ENCODE peak calls at places on chromosomes 3 and 15, in four cellular contexts. One of them, this sample, is unnamed.

GRCh38 chr3:112610121-112610520 is 30.8 kb downstream of the CCDC80 start:
- DNase-seq in CD4-positive, CD25-positive, alpha-beta regulatory T cell: no peak
- DNase-seq in left colon: no peak
- DNase-seq in OCI-LY7: no peak
- DNase-seq in this sample: no peak

GRCh38 chr3:25433868-25434267 is 5.8 kb downstream of the RARB start:
- DNase-seq in OCI-LY7: no peak
- DNase-seq in left colon: no peak
- DNase-seq in CD4-positive, CD25-positive, alpha-beta regulatory T cell: no peak
- DNase-seq in this sample: no peak

GRCh38 chr15:31261266-31262142 is 65.1 kb upstream of the KLF13 start:
- DNase-seq in CD4-positive, CD25-positive, alpha-beta regulatory T cell: no peak
- DNase-seq in left colon: peak; percentile 55
- DNase-seq in OCI-LY7: no peak
- DNase-seq in this sample: no peak

GRCh38 chr3:48511551-48511950 is 7.6 kb upstream of the SHISA5 start:
- DNase-seq in OCI-LY7: no peak
- DNase-seq in left colon: no peak
- DNase-seq in CD4-positive, CD25-positive, alpha-beta regulatory T cell: no peak
- DNase-seq in this sample: no peak

GRCh38 chr15:31977812-31978662 is 52.3 kb upstream of the CHRNA7 start:
- DNase-seq in left colon: peak; percentile 74
- DNase-seq in OCI-LY7: peak; percentile 50
- DNase-seq in CD4-positive, CD25-positive, alpha-beta regulatory T cell: no peak
- DNase-seq in this sample: peak; percentile 41

GRCh38 chr3:70358978-70359580 is 46.6 kb upstream of the MDFIC2 start:
- DNase-seq in CD4-positive, CD25-positive, alpha-beta regulatory T cell: no peak
- DNase-seq in OCI-LY7: peak; percentile 13
- DNase-seq in left colon: no peak
- DNase-seq in this sample: no peak

GRCh38 chr3:109874900-109875735 is 537.8 kb upstream of the DPPA4 start:
- DNase-seq in CD4-positive, CD25-positive, alpha-beta regulatory T cell: no peak
- DNase-seq in OCI-LY7: no peak
- DNase-seq in left colon: no peak
- DNase-seq in this sample: no peak

GRCh38 chr3:114775395-114775794 is 371.7 kb downstream of the ZBTB20 start:
- DNase-seq in CD4-positive, CD25-positive, alpha-beta regulatory T cell: no peak
- DNase-seq in OCI-LY7: no peak
- DNase-seq in left colon: no peak
- DNase-seq in this sample: no peak

GRCh38 chr15:49852756-49853155 is 231.9 kb downstream of the DTWD1 start:
- DNase-seq in CD4-positive, CD25-positive, alpha-beta regulatory T cell: no peak
- DNase-seq in left colon: no peak
- DNase-seq in OCI-LY7: no peak
- DNase-seq in this sample: no peak

GRCh38 chr3:139325551-139325950 is 18.3 kb upstream of the MRPS22 start:
- DNase-seq in CD4-positive, CD25-positive, alpha-beta regulatory T cell: no peak
- DNase-seq in OCI-LY7: no peak
- DNase-seq in left colon: no peak
- DNase-seq in this sample: no peak

GRCh38 chr3:24156466-24156865 is 211.4 kb downstream of the NR1D2 start:
- DNase-seq in left colon: no peak
- DNase-seq in OCI-LY7: no peak
- DNase-seq in CD4-positive, CD25-positive, alpha-beta regulatory T cell: no peak
- DNase-seq in this sample: no peak

GRCh38 chr15:36831125-36831914 is 251.9 kb downstream of the CDIN1 start:
- DNase-seq in CD4-positive, CD25-positive, alpha-beta regulatory T cell: no peak
- DNase-seq in left colon: no peak
- DNase-seq in OCI-LY7: no peak
- DNase-seq in this sample: no peak

GRCh38 chr3:179898024-179898423 is 138.7 kb downstream of the PEX5L start:
- DNase-seq in OCI-LY7: peak; percentile 62
- DNase-seq in left colon: no peak
- DNase-seq in CD4-positive, CD25-positive, alpha-beta regulatory T cell: no peak
- DNase-seq in this sample: peak; percentile 8

GRCh38 chr3:33202581-33203457 is 15.8 kb downstream of the SUSD5 start:
- DNase-seq in CD4-positive, CD25-positive, alpha-beta regulatory T cell: no peak
- DNase-seq in OCI-LY7: no peak
- DNase-seq in left colon: no peak
- DNase-seq in this sample: no peak

GRCh38 chr3:99562138-99562537 is 76.3 kb upstream of the COL8A1 start:
- DNase-seq in left colon: no peak
- DNase-seq in OCI-LY7: no peak
- DNase-seq in CD4-positive, CD25-positive, alpha-beta regulatory T cell: no peak
- DNase-seq in this sample: no peak

GRCh38 chr3:176491084-176491483 is 706.2 kb downstream of the TBL1XR1 start:
- DNase-seq in left colon: no peak
- DNase-seq in OCI-LY7: no peak
- DNase-seq in CD4-positive, CD25-positive, alpha-beta regulatory T cell: no peak
- DNase-seq in this sample: no peak

GRCh38 chr15:60804986-60805949 is 326.3 kb upstream of the ICE2 start:
- DNase-seq in left colon: no peak
- DNase-seq in CD4-positive, CD25-positive, alpha-beta regulatory T cell: no peak
- DNase-seq in OCI-LY7: no peak
- DNase-seq in this sample: no peak

GRCh38 chr3:58899953-58900298 is 149.9 kb downstream of the CFAP20DC start:
- DNase-seq in CD4-positive, CD25-positive, alpha-beta regulatory T cell: no peak
- DNase-seq in left colon: no peak
- DNase-seq in OCI-LY7: no peak
- DNase-seq in this sample: no peak

GRCh38 chr15:78930577-78931388 is 14.1 kb downstream of the CTSH start:
- DNase-seq in left colon: no peak
- DNase-seq in OCI-LY7: no peak
- DNase-seq in CD4-positive, CD25-positive, alpha-beta regulatory T cell: no peak
- DNase-seq in this sample: no peak

GRCh38 chr15:82128401-82129143 is 82.8 kb upstream of the MEX3B start:
- DNase-seq in CD4-positive, CD25-positive, alpha-beta regulatory T cell: no peak
- DNase-seq in left colon: no peak
- DNase-seq in OCI-LY7: no peak
- DNase-seq in this sample: no peak

GRCh38 chr3:131421957-131422498 is 40.5 kb downstream of the NUDT16 start:
- DNase-seq in CD4-positive, CD25-positive, alpha-beta regulatory T cell: no peak
- DNase-seq in OCI-LY7: no peak
- DNase-seq in left colon: no peak
- DNase-seq in this sample: no peak

GRCh38 chr3:34073961-34074360 is 275.5 kb downstream of the PDCD6IP start:
- DNase-seq in CD4-positive, CD25-positive, alpha-beta regulatory T cell: no peak
- DNase-seq in left colon: no peak
- DNase-seq in OCI-LY7: peak; percentile 45
- DNase-seq in this sample: no peak

GRCh38 chr3:43180027-43180426 is 74.1 kb upstream of the POMGNT2 start:
- DNase-seq in OCI-LY7: peak; percentile 64
- DNase-seq in CD4-positive, CD25-positive, alpha-beta regulatory T cell: no peak
- DNase-seq in left colon: no peak
- DNase-seq in this sample: no peak

This sample was measured in B cell.